ENCODE peak calls at places on chromosomes 13 and 19, in four cellular contexts. Q is K562, Z is HepG2, L is GM12878. G is an unnamed sample.

GRCh38 chr19:7515471-7516226 is at the start of gene ZNF358:
- DNase-seq in Q (peak; percentile 88), Z (peak; percentile 31), L (no peak), G (peak; percentile 86)

GRCh38 chr19:662962-663681 is at the start of gene RNF126:
- DNase-seq in Q (peak; percentile 96), Z (peak; percentile 73), L (no peak), G (peak; percentile 94)

GRCh38 chr13:78045916-78046315 is 127.3 kb upstream of the EDNRB start:
- DNase-seq in Q (no peak), Z (no peak), L (no peak), G (no peak)

GRCh38 chr13:102440259-102440936 is 38.5 kb upstream of the FGF14 start:
- DNase-seq in Q (no peak), Z (no peak), L (peak; percentile 52), G (no peak)

GRCh38 chr13:44402902-44403719 is 29.5 kb downstream of the SERP2 start:
- DNase-seq in Q (no peak), Z (no peak), L (no peak), G (no peak)

GRCh38 chr13:44128522-44128921 is 245.1 kb upstream of the SERP2 start:
- DNase-seq in Q (no peak), Z (no peak), L (no peak), G (no peak)

GRCh38 chr19:13841339-13842293 is 35.3 kb upstream of the NANOS3 start:
- DNase-seq in Q (no peak), Z (no peak), L (no peak), G (no peak)

GRCh38 chr19:11363881-11364280 is 8.6 kb downstream of the PLPPR2 start:
- DNase-seq in Q (no peak), Z (no peak), L (no peak), G (no peak)

GRCh38 chr19:6279620-6279930 is 200 bp downstream of the MLLT1 start:
- DNase-seq in Q (no peak), Z (no peak), L (no peak), G (no peak)

GRCh38 chr13:41811588-41812021 is 149.3 kb downstream of the VWA8 start:
- DNase-seq in Q (no peak), Z (no peak), L (peak; percentile 56), G (no peak)

GRCh38 chr13:105410602-105411001 is 1124.9 kb downstream of the EFNB2 start:
- DNase-seq in Q (peak; percentile 2), Z (peak; percentile 7), L (no peak), G (peak; percentile 18)

GRCh38 chr19:5303208-5303607 is 37.4 kb downstream of the PTPRS start:
- DNase-seq in Q (no peak), Z (no peak), L (no peak), G (no peak)

GRCh38 chr13:51825165-51825592 is 19.8 kb downstream of the TMEM272 start:
- DNase-seq in Q (no peak), Z (no peak), L (no peak), G (no peak)

GRCh38 chr13:47111499-47111898 is 214.6 kb upstream of the HTR2A start:
- DNase-seq in Q (peak; percentile 21), Z (no peak), L (no peak), G (no peak)

GRCh38 chr13:29718694-29719093 is 123.2 kb upstream of the SLC7A1 start:
- DNase-seq in Q (no peak), Z (no peak), L (no peak), G (no peak)

GRCh38 chr13:30735025-30735967 is at the start of gene ALOX5AP:
- DNase-seq in Q (no peak), Z (no peak), L (peak; percentile 72), G (no peak)

GRCh38 chr13:68304287-68304893 is 1074.3 kb upstream of the PCDH9 start:
- DNase-seq in Q (peak; percentile 3), Z (peak; percentile 43), L (no peak), G (peak; percentile 74)
- TF ChIP-seq TARDBP in Q (no peak), Z (no peak), L (no peak), G (no peak)

DNA sequence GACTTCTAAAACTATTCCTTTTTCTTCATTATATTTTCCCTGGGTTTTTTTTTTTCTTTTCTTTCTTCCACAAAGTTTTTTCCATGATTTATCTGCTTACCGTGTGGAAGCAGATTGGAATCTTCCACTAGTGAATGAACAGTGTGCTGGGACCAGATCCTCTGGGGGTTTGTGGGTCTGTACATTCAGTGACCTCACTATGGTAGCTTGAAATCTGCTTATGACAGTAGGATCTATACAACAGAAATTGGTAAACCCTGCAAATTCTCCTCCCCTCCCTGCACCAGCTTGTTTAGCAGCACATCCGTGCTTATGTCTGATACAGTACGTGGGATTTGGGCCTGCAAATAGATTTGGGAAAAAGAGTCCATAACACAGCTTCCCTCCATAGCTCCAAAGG is 26.0 kb upstream of the MAB21L1 start:
- DNase-seq in Q (no peak), Z (no peak), L (no peak), G (no peak)
- TF ChIP-seq TARDBP in Q (no peak), Z (no peak), L (no peak), G (no peak)

GRCh38 chr13:113195360-113195759 is 13.1 kb downstream of the PCID2 start:
- DNase-seq in Q (no peak), Z (no peak), L (no peak), G (no peak)

GRCh38 chr13:113196970-113197737 is 11.3 kb downstream of the PCID2 start:
- DNase-seq in Q (no peak), Z (no peak), L (no peak), G (no peak)

GRCh38 chr13:113187905-113188595 is 20.4 kb downstream of the PCID2 start:
- DNase-seq in Q (no peak), Z (no peak), L (no peak), G (no peak)

GRCh38 chr13:113192279-113192678 is 16.2 kb downstream of the PCID2 start:
- DNase-seq in Q (no peak), Z (no peak), L (no peak), G (no peak)

GRCh38 chr13:113192902-113193301 is 15.6 kb downstream of the PCID2 start:
- DNase-seq in Q (no peak), Z (no peak), L (no peak), G (no peak)
- TF ChIP-seq TARDBP in Q (no peak), Z (no peak), L (no peak), G (no peak)

DNA sequence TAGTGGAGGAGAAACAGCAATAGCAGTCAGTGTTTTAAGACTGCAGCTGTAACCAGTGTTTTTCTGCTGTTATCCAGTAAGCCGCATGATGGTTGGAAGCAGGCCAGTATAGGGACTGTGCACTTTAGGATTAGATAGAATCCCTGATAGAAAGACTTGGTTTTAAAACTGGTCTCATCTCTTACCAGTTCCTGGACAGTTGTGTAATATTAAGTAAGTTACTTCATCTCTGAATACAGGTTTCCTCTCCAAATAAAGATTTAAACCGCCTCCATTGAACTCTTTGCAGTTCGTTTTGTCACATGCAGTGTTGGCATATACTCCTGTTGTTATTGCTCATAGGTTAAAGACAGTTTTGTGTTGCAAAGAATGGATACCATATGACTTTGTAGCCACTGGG is 25.6 kb downstream of the URI1 start:
- DNase-seq in Q (peak; percentile 35), Z (no peak), L (no peak), G (no peak)
- TF ChIP-seq TARDBP in Q (no peak), Z (no peak), L (no peak), G (no peak)

DNA sequence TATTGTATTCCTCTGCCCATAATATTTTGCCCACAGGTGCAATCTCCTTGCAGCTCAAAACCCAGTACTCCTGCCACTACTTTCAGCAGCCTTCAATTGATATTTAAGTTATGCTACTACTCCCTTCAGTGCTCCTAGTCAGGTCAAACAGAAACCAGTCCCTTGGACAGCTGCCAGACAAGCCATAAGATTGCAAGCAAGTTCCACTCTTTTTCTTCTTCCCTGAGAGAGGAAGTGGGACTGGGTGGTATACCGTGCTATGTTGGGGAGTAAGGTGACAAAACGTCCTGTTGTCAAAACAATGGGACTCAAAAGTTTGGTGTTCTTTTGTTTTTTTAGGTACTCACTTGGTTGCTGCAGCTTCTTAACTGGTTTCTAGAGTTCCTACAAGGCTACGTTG is 63.1 kb upstream of the FRY start:
- DNase-seq in Q (no peak), Z (no peak), L (no peak), G (no peak)
- TF ChIP-seq TARDBP in Q (no peak), Z (no peak), L (no peak), G (no peak)

DNA sequence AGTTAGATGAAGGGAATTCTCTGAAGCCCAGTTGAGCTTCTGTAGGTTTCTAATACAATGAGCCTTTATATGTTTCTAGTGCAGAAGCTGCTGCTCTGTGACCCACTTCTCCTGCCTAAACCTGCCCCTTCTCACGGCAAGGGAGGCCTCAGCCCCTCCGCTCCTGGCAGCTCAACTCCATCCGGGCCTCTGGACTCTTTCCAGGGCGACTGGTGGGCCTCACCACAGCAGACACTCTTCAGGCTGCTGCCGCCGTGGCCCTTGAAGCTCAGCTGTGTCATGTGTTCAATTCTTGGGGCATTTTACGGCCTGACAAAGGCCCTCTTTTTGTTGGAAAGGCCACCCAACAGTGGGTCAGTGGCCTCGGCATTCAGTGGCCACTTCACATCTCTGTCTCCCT is 10.0 kb upstream of the C19orf33 start:
- DNase-seq in Q (no peak), Z (no peak), L (no peak), G (no peak)
- TF ChIP-seq TARDBP in Q (no peak), Z (no peak), L (no peak), G (no peak)

GRCh38 chr13:110337287-110337686 is 30.2 kb downstream of the COL4A2 start:
- DNase-seq in Q (no peak), Z (no peak), L (no peak), G (no peak)

GRCh38 chr13:110339975-110340550 is 33.0 kb downstream of the COL4A2 start:
- DNase-seq in Q (no peak), Z (no peak), L (no peak), G (no peak)

GRCh38 chr13:110336681-110337080 is 29.6 kb downstream of the COL4A2 start:
- DNase-seq in Q (no peak), Z (no peak), L (no peak), G (no peak)

GRCh38 chr13:110339263-110339662 is 32.2 kb downstream of the COL4A2 start:
- DNase-seq in Q (no peak), Z (no peak), L (no peak), G (no peak)

GRCh38 chr13:110338441-110339101 is 31.5 kb downstream of the COL4A2 start:
- DNase-seq in Q (no peak), Z (no peak), L (no peak), G (no peak)
- TF ChIP-seq TARDBP in Q (no peak), Z (no peak), L (no peak), G (no peak)

GRCh38 chr13:28568286-28568685 is 73.4 kb upstream of the FLT1 start:
- DNase-seq in Q (peak; percentile 26), Z (no peak), L (no peak), G (no peak)
- TF ChIP-seq TARDBP in Q (no peak), Z (no peak), L (no peak), G (no peak)

GRCh38 chr19:28377077-28377476 is 835.9 kb downstream of the UQCRFS1 start:
- DNase-seq in Q (no peak), Z (no peak), L (no peak), G (no peak)
- TF ChIP-seq TARDBP in Q (no peak), Z (no peak), L (no peak), G (no peak)

DNA sequence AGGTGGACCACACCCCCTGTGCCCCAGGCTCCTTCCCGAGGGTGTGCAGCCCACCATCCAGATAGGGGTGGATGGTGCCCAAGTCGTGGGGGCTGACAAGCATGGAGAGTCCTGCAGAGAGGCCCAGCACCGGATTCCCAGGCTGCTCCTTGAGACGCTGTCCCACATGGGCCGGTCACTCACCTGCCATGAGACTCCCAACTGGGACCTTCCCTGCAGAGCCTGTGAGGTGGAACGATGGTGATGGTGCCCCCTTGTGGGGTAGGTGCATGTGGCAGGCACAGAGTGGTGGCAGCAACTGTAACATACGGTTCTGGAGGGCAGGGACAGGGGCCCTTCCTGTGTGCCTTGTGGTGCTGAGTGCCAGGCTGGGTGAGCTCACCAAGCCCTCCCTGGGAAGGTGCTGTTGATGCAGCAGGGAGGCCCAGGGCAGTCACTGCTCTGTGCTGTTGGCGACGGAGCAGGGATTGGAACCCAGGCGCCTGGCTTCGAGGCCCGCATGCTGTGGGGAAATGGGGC is 33.1 kb downstream of the PPP1R37 start:
- DNase-seq in Q (peak; percentile 66), Z (peak; percentile 65), L (no peak), G (peak; percentile 70)
- TF ChIP-seq TARDBP in Q (no peak), Z (no peak), L (no peak), G (no peak)

G was measured in HEK293T.